ENCODE peak calls at places on chromosomes 5 and 9, in eight cellular contexts. W, R, J, V, E, I, X and C are unnamed samples.

GRCh38 chr9:32968101-32969011 is 33.1 kb downstream of the APTX start:
- DNase-seq in R (peak; percentile 27), I (peak; percentile 28), E (peak; percentile 23), W (peak; percentile 82), V (peak; percentile 53), J (peak; percentile 57), X (peak; percentile 52), C (peak; percentile 52)

GRCh38 chr5:109239501-109239900 is 170.3 kb downstream of the PJA2 start:
- DNase-seq in E (no peak), W (no peak), J (no peak), X (no peak), V (no peak), R (no peak), I (no peak), C (no peak)

GRCh38 chr9:69667306-69667705 is 4.9 kb downstream of the APBA1 start:
- DNase-seq in I (no peak), W (no peak), R (no peak), J (no peak), V (no peak), E (no peak), X (no peak), C (no peak)

GRCh38 chr9:95316794-95317118 is 753 bp downstream of the FANCC start:
- DNase-seq in X (no peak), I (peak; percentile 28), V (peak; percentile 66), R (no peak), J (peak; percentile 50), W (peak; percentile 76), E (no peak), C (peak; percentile 47)

GRCh38 chr5:43309657-43310056 is 3.6 kb downstream of the HMGCS1 start:
- DNase-seq in X (no peak), I (no peak), E (no peak), J (peak; percentile 10), W (no peak), V (peak; percentile 28), R (no peak), C (no peak)

GRCh38 chr9:706606-707451 is 134.7 kb upstream of the DMRT1 start:
- DNase-seq in V (peak; percentile 70), J (peak; percentile 75), R (no peak), I (peak; percentile 71), E (no peak), X (no peak), W (peak; percentile 84), C (peak; percentile 68)

GRCh38 chr9:134607971-134608370 is 33.6 kb upstream of the COL5A1 start:
- DNase-seq in J (peak; percentile 57), E (no peak), I (no peak), R (no peak), X (no peak), W (no peak), V (peak; percentile 8), C (no peak)

GRCh38 chr5:177504086-177505056 is 5.3 kb downstream of the DOK3 start:
- DNase-seq in E (no peak), X (no peak), V (no peak), I (no peak), R (no peak), J (no peak), W (no peak), C (no peak)

GRCh38 chr9:5790923-5791322 is 42.0 kb downstream of the ERMP1 start:
- DNase-seq in I (no peak), E (no peak), R (no peak), W (no peak), J (no peak), X (no peak), V (no peak), C (no peak)

GRCh38 chr9:106405871-106406435 is 457.0 kb upstream of the ZNF462 start:
- DNase-seq in E (no peak), X (no peak), W (no peak), I (no peak), J (no peak), R (no peak), V (no peak), C (no peak)

GRCh38 chr9:119811030-119811429 is 441.8 kb upstream of the BRINP1 start:
- DNase-seq in V (no peak), J (peak; percentile 1), X (no peak), I (no peak), R (no peak), W (no peak), E (no peak), C (no peak)

GRCh38 chr9:122333169-122333808 is 37.5 kb upstream of the PTGS1 start:
- DNase-seq in I (no peak), V (no peak), J (no peak), E (no peak), R (no peak), X (no peak), W (no peak), C (no peak)

GRCh38 chr9:89853931-89854330 is 249.1 kb downstream of the GADD45G start:
- DNase-seq in V (no peak), X (no peak), J (no peak), I (no peak), R (no peak), E (no peak), W (peak; percentile 19), C (no peak)

GRCh38 chr9:136385015-136385414 is 11.5 kb upstream of the CARD9 start:
- DNase-seq in X (no peak), E (no peak), V (no peak), W (no peak), I (no peak), J (no peak), R (no peak), C (no peak)

GRCh38 chr9:76109953-76110352 is 219.5 kb downstream of the PCSK5 start:
- DNase-seq in E (no peak), I (no peak), R (no peak), W (no peak), J (peak; percentile 22), V (no peak), X (no peak), C (no peak)

GRCh38 chr5:50744761-50745160 is 78.3 kb downstream of the PARP8 start:
- DNase-seq in V (no peak), R (no peak), J (peak; percentile 74), I (no peak), X (no peak), E (no peak), W (no peak), C (no peak)

GRCh38 chr5:67272453-67273130 is 76.0 kb upstream of the CD180 start:
- DNase-seq in J (no peak), I (no peak), R (no peak), W (no peak), X (no peak), E (no peak), V (no peak), C (no peak)

GRCh38 chr5:52660621-52661020 is 127.1 kb upstream of the ITGA1 start:
- DNase-seq in E (no peak), R (no peak), I (no peak), V (no peak), W (no peak), J (no peak), X (no peak), C (no peak)

GRCh38 chr9:135809166-135809565 is 98.2 kb downstream of the CAMSAP1 start:
- DNase-seq in I (no peak), V (no peak), X (no peak), J (peak; percentile 58), E (no peak), W (peak; percentile 18), R (no peak), C (no peak)

GRCh38 chr5:117590944-117591343 is 1016.3 kb upstream of the SEMA6A start:
- DNase-seq in J (peak; percentile 8), R (no peak), E (no peak), I (peak; percentile 32), X (no peak), V (no peak), W (no peak), C (no peak)

GRCh38 chr5:171168177-171168576 is 140.9 kb upstream of the TLX3 start:
- DNase-seq in R (no peak), V (no peak), E (no peak), J (no peak), X (no peak), W (no peak), I (peak; percentile 7), C (no peak)

GRCh38 chr9:128918921-128919320 is 1.9 kb upstream of the PHYHD1 start:
- DNase-seq in R (no peak), V (no peak), I (no peak), X (no peak), W (no peak), J (no peak), E (no peak), C (no peak)

GRCh38 chr9:101054657-101055056 is 26.1 kb downstream of the PLPPR1 start:
- DNase-seq in V (no peak), J (no peak), W (no peak), I (no peak), E (no peak), X (no peak), R (no peak), C (no peak)

GRCh38 chr5:111453290-111453689 is 59.0 kb downstream of the STARD4 start:
- DNase-seq in R (no peak), J (peak; percentile 55), X (no peak), E (no peak), I (no peak), W (no peak), V (no peak), C (no peak)

GRCh38 chr9:120876842-120877240 is at the start of gene PHF19:
- DNase-seq in X (peak; percentile 66), E (peak; percentile 16), R (no peak), J (no peak), I (no peak), V (no peak), W (peak; percentile 71), C (no peak)

GRCh38 chr5:145429170-145429569 is 406.0 kb downstream of the PRELID2 start:
- DNase-seq in R (no peak), I (no peak), W (no peak), E (no peak), V (no peak), X (no peak), J (no peak), C (no peak)

GRCh38 chr5:168656633-168657032 is 77.5 kb upstream of the PANK3 start:
- DNase-seq in X (no peak), J (no peak), V (no peak), I (no peak), W (no peak), E (no peak), R (no peak), C (no peak)

GRCh38 chr5:7321724-7322123 is 74.2 kb upstream of the ADCY2 start:
- DNase-seq in W (no peak), R (no peak), J (no peak), I (no peak), E (no peak), X (no peak), V (no peak), C (peak; percentile 42)